ENCODE peak calls at places on chromosomes 16 and 17, in five cellular contexts. One of them, this sample, is unnamed.

GRCh38 chr17:28968269-28968913 is 17.1 kb upstream of the PHF12 start:
- DNase-seq in activated gamma-delta T cell treated with Interleukin-2 at 50 U/mL for 16 hours: no peak
- DNase-seq in T follicular helper cell: no peak
- DNase-seq in fibroblast of the aortic adventitia: peak; percentile 28
- DNase-seq in LHCN-M2: no peak
- DNase-seq in this sample: no peak

GRCh38 chr16:53821957-53822625 is 118.1 kb downstream of the FTO start:
- DNase-seq in LHCN-M2: peak; percentile 87
- DNase-seq in activated gamma-delta T cell treated with Interleukin-2 at 50 U/mL for 16 hours: no peak
- DNase-seq in fibroblast of the aortic adventitia: peak; percentile 85
- DNase-seq in T follicular helper cell: no peak
- DNase-seq in this sample: no peak

GRCh38 chr16:20899503-20900298 is 457 bp downstream of the DCUN1D3 start:
- DNase-seq in fibroblast of the aortic adventitia: no peak
- DNase-seq in LHCN-M2: no peak
- DNase-seq in T follicular helper cell: no peak
- DNase-seq in activated gamma-delta T cell treated with Interleukin-2 at 50 U/mL for 16 hours: no peak
- DNase-seq in this sample: no peak

GRCh38 chr17:4179071-4179470 is 36.1 kb downstream of the CYB5D2 start:
- DNase-seq in fibroblast of the aortic adventitia: no peak
- DNase-seq in T follicular helper cell: no peak
- DNase-seq in LHCN-M2: no peak
- DNase-seq in activated gamma-delta T cell treated with Interleukin-2 at 50 U/mL for 16 hours: no peak
- DNase-seq in this sample: no peak

GRCh38 chr17:28841901-28842281 is 699 bp downstream of the FAM222B start:
- DNase-seq in LHCN-M2: no peak
- DNase-seq in fibroblast of the aortic adventitia: no peak
- DNase-seq in T follicular helper cell: no peak
- DNase-seq in activated gamma-delta T cell treated with Interleukin-2 at 50 U/mL for 16 hours: no peak
- DNase-seq in this sample: no peak

GRCh38 chr17:4949321-4950074 is 1.2 kb upstream of the PFN1 start:
- DNase-seq in activated gamma-delta T cell treated with Interleukin-2 at 50 U/mL for 16 hours: peak; percentile 71
- DNase-seq in fibroblast of the aortic adventitia: peak; percentile 69
- DNase-seq in T follicular helper cell: peak; percentile 68
- DNase-seq in LHCN-M2: peak; percentile 76
- DNase-seq in this sample: peak; percentile 61

GRCh38 chr17:50691550-50692447 is 15.9 kb downstream of the ANKRD40 start:
- DNase-seq in LHCN-M2: no peak
- DNase-seq in T follicular helper cell: no peak
- DNase-seq in activated gamma-delta T cell treated with Interleukin-2 at 50 U/mL for 16 hours: no peak
- DNase-seq in fibroblast of the aortic adventitia: no peak
- DNase-seq in this sample: no peak

GRCh38 chr16:89562939-89563338 is 2.5 kb downstream of the RPL13 start:
- DNase-seq in fibroblast of the aortic adventitia: no peak
- DNase-seq in T follicular helper cell: no peak
- DNase-seq in LHCN-M2: no peak
- DNase-seq in activated gamma-delta T cell treated with Interleukin-2 at 50 U/mL for 16 hours: no peak
- DNase-seq in this sample: no peak

GRCh38 chr17:35890774-35891155 is 10.6 kb upstream of the CCL5 start:
- DNase-seq in activated gamma-delta T cell treated with Interleukin-2 at 50 U/mL for 16 hours: peak; percentile 84
- DNase-seq in LHCN-M2: no peak
- DNase-seq in fibroblast of the aortic adventitia: no peak
- DNase-seq in T follicular helper cell: peak; percentile 1
- DNase-seq in this sample: peak; percentile 65

GRCh38 chr16:20870122-20870521 is 30.0 kb downstream of the DCUN1D3 start:
- DNase-seq in T follicular helper cell: no peak
- DNase-seq in fibroblast of the aortic adventitia: no peak
- DNase-seq in activated gamma-delta T cell treated with Interleukin-2 at 50 U/mL for 16 hours: no peak
- DNase-seq in LHCN-M2: no peak
- DNase-seq in this sample: no peak

GRCh38 chr16:69111831-69112230 is 6.4 kb downstream of the HAS3 start:
- DNase-seq in fibroblast of the aortic adventitia: no peak
- DNase-seq in activated gamma-delta T cell treated with Interleukin-2 at 50 U/mL for 16 hours: no peak
- DNase-seq in T follicular helper cell: no peak
- DNase-seq in LHCN-M2: no peak
- DNase-seq in this sample: no peak

GRCh38 chr16:70688266-70688742 is 2.5 kb upstream of the MTSS2 start:
- DNase-seq in T follicular helper cell: no peak
- DNase-seq in activated gamma-delta T cell treated with Interleukin-2 at 50 U/mL for 16 hours: no peak
- DNase-seq in fibroblast of the aortic adventitia: peak; percentile 29
- DNase-seq in LHCN-M2: peak; percentile 82
- DNase-seq in this sample: no peak

GRCh38 chr17:35241520-35241919 is 1.4 kb upstream of the SLFN5 start:
- DNase-seq in activated gamma-delta T cell treated with Interleukin-2 at 50 U/mL for 16 hours: peak; percentile 38
- DNase-seq in T follicular helper cell: peak; percentile 23
- DNase-seq in fibroblast of the aortic adventitia: no peak
- DNase-seq in LHCN-M2: no peak
- DNase-seq in this sample: no peak

GRCh38 chr17:42112552-42113176 is at the start of gene DHX58:
- DNase-seq in LHCN-M2: peak; percentile 84
- DNase-seq in fibroblast of the aortic adventitia: peak; percentile 85
- DNase-seq in T follicular helper cell: peak; percentile 68
- DNase-seq in activated gamma-delta T cell treated with Interleukin-2 at 50 U/mL for 16 hours: peak; percentile 73
- DNase-seq in this sample: peak; percentile 77

GRCh38 chr17:1267471-1267947 is 2.7 kb upstream of the BHLHA9 start:
- DNase-seq in fibroblast of the aortic adventitia: peak; percentile 79
- DNase-seq in activated gamma-delta T cell treated with Interleukin-2 at 50 U/mL for 16 hours: no peak
- DNase-seq in LHCN-M2: peak; percentile 19
- DNase-seq in T follicular helper cell: no peak
- DNase-seq in this sample: no peak

GRCh38 chr17:17108681-17109049 is 66.4 kb downstream of the MPRIP start:
- DNase-seq in T follicular helper cell: no peak
- DNase-seq in activated gamma-delta T cell treated with Interleukin-2 at 50 U/mL for 16 hours: no peak
- DNase-seq in fibroblast of the aortic adventitia: no peak
- DNase-seq in LHCN-M2: no peak
- DNase-seq in this sample: no peak

GRCh38 chr17:50547736-50548083 is 736 bp downstream of the SPATA20 start:
- DNase-seq in fibroblast of the aortic adventitia: no peak
- DNase-seq in LHCN-M2: peak; percentile 72
- DNase-seq in activated gamma-delta T cell treated with Interleukin-2 at 50 U/mL for 16 hours: no peak
- DNase-seq in T follicular helper cell: no peak
- DNase-seq in this sample: no peak

GRCh38 chr17:19386276-19386863 is 620 bp downstream of the MFAP4 start:
- DNase-seq in fibroblast of the aortic adventitia: peak; percentile 79
- DNase-seq in T follicular helper cell: no peak
- DNase-seq in LHCN-M2: peak; percentile 85
- DNase-seq in activated gamma-delta T cell treated with Interleukin-2 at 50 U/mL for 16 hours: no peak
- DNase-seq in this sample: no peak

GRCh38 chr17:4198995-4199394 is 56.0 kb downstream of the CYB5D2 start:
- DNase-seq in LHCN-M2: no peak
- DNase-seq in T follicular helper cell: no peak
- DNase-seq in fibroblast of the aortic adventitia: no peak
- DNase-seq in activated gamma-delta T cell treated with Interleukin-2 at 50 U/mL for 16 hours: no peak
- DNase-seq in this sample: no peak

GRCh38 chr16:81513204-81514040 is 68.8 kb downstream of the CMIP start:
- DNase-seq in T follicular helper cell: no peak
- DNase-seq in LHCN-M2: no peak
- DNase-seq in fibroblast of the aortic adventitia: peak; percentile 64
- DNase-seq in activated gamma-delta T cell treated with Interleukin-2 at 50 U/mL for 16 hours: no peak
- DNase-seq in this sample: no peak

GRCh38 chr17:29180051-29180787 is at the start of gene MYO18A:
- DNase-seq in activated gamma-delta T cell treated with Interleukin-2 at 50 U/mL for 16 hours: peak; percentile 73
- DNase-seq in fibroblast of the aortic adventitia: peak; percentile 68
- DNase-seq in T follicular helper cell: peak; percentile 66
- DNase-seq in LHCN-M2: peak; percentile 72
- DNase-seq in this sample: peak; percentile 67

GRCh38 chr16:49411121-49411970 is 37.7 kb downstream of the C16orf78 start:
- DNase-seq in activated gamma-delta T cell treated with Interleukin-2 at 50 U/mL for 16 hours: no peak
- DNase-seq in LHCN-M2: no peak
- DNase-seq in T follicular helper cell: no peak
- DNase-seq in fibroblast of the aortic adventitia: no peak
- DNase-seq in this sample: no peak

GRCh38 chr17:72677714-72678390 is 414.6 kb downstream of the SLC39A11 start:
- DNase-seq in T follicular helper cell: no peak
- DNase-seq in activated gamma-delta T cell treated with Interleukin-2 at 50 U/mL for 16 hours: no peak
- DNase-seq in fibroblast of the aortic adventitia: no peak
- DNase-seq in LHCN-M2: no peak
- DNase-seq in this sample: no peak

GRCh38 chr17:60557805-60558204 is 31.8 kb upstream of the APPBP2 start:
- DNase-seq in activated gamma-delta T cell treated with Interleukin-2 at 50 U/mL for 16 hours: no peak
- DNase-seq in T follicular helper cell: no peak
- DNase-seq in fibroblast of the aortic adventitia: no peak
- DNase-seq in LHCN-M2: no peak
- DNase-seq in this sample: no peak

GRCh38 chr16:56814537-56815432 is 50.2 kb upstream of the SLC12A3 start:
- DNase-seq in LHCN-M2: no peak
- DNase-seq in fibroblast of the aortic adventitia: no peak
- DNase-seq in activated gamma-delta T cell treated with Interleukin-2 at 50 U/mL for 16 hours: no peak
- DNase-seq in T follicular helper cell: no peak
- DNase-seq in this sample: no peak

GRCh38 chr17:45363498-45363897 is 46.7 kb upstream of the MAP3K14 start:
- DNase-seq in LHCN-M2: no peak
- DNase-seq in activated gamma-delta T cell treated with Interleukin-2 at 50 U/mL for 16 hours: no peak
- DNase-seq in T follicular helper cell: no peak
- DNase-seq in fibroblast of the aortic adventitia: no peak
- DNase-seq in this sample: no peak

GRCh38 chr16:7602424-7602935 is 269.8 kb downstream of the RBFOX1 start:
- DNase-seq in activated gamma-delta T cell treated with Interleukin-2 at 50 U/mL for 16 hours: no peak
- DNase-seq in T follicular helper cell: no peak
- DNase-seq in LHCN-M2: no peak
- DNase-seq in fibroblast of the aortic adventitia: no peak
- DNase-seq in this sample: no peak

GRCh38 chr16:70594569-70594968 is 51.8 kb upstream of the IL34 start:
- DNase-seq in fibroblast of the aortic adventitia: peak; percentile 61
- DNase-seq in LHCN-M2: no peak
- DNase-seq in activated gamma-delta T cell treated with Interleukin-2 at 50 U/mL for 16 hours: no peak
- DNase-seq in T follicular helper cell: no peak
- DNase-seq in this sample: no peak

GRCh38 chr16:77437859-77438258 is 3.0 kb upstream of the ADAMTS18 start:
- DNase-seq in T follicular helper cell: no peak
- DNase-seq in activated gamma-delta T cell treated with Interleukin-2 at 50 U/mL for 16 hours: no peak
- DNase-seq in LHCN-M2: peak; percentile 17
- DNase-seq in fibroblast of the aortic adventitia: peak; percentile 37
- DNase-seq in this sample: no peak

GRCh38 chr16:3578121-3578520 is 918 bp upstream of the NLRC3 start:
- DNase-seq in LHCN-M2: no peak
- DNase-seq in fibroblast of the aortic adventitia: no peak
- DNase-seq in T follicular helper cell: no peak
- DNase-seq in activated gamma-delta T cell treated with Interleukin-2 at 50 U/mL for 16 hours: peak; percentile 58
- DNase-seq in this sample: peak; percentile 22

GRCh38 chr17:78399028-78399692 is 20.7 kb downstream of the PGS1 start:
- DNase-seq in fibroblast of the aortic adventitia: no peak
- DNase-seq in LHCN-M2: no peak
- DNase-seq in activated gamma-delta T cell treated with Interleukin-2 at 50 U/mL for 16 hours: no peak
- DNase-seq in T follicular helper cell: no peak
- DNase-seq in this sample: no peak

This sample was measured in T-cell.